ENCODE peak calls at places on chromosome 5, in seven cellular contexts. One of them, this sample, is unnamed.

GRCh38 chr5:39080597-39081204 is 6.5 kb upstream of the RICTOR start:
- DNase-seq in fibroblast of lung: peak
- DNase-seq in fibroblast of the aortic adventitia: peak
- DNase-seq in WERI-Rb-1: peak
- DNase-seq in spleen: no peak
- DNase-seq in endodermal cell: peak
- DNase-seq in Caco-2: peak
- DNase-seq in this sample: peak

GRCh38 chr5:7815757-7816534 is 35.0 kb downstream of the CFAP90 start:
- DNase-seq in fibroblast of the aortic adventitia: peak
- DNase-seq in WERI-Rb-1: peak
- DNase-seq in endodermal cell: peak
- DNase-seq in fibroblast of lung: peak
- DNase-seq in spleen: peak
- DNase-seq in Caco-2: peak
- DNase-seq in this sample: peak

GRCh38 chr5:75522025-75522424 is 10.3 kb downstream of the POLK start:
- DNase-seq in spleen: no peak
- DNase-seq in Caco-2: no peak
- DNase-seq in fibroblast of the aortic adventitia: no peak
- DNase-seq in WERI-Rb-1: no peak
- DNase-seq in endodermal cell: no peak
- DNase-seq in fibroblast of lung: no peak
- DNase-seq in this sample: no peak

GRCh38 chr5:58411372-58411771 is 48.5 kb downstream of the PLK2 start:
- DNase-seq in Caco-2: no peak
- DNase-seq in fibroblast of the aortic adventitia: no peak
- DNase-seq in fibroblast of lung: no peak
- DNase-seq in endodermal cell: no peak
- DNase-seq in WERI-Rb-1: no peak
- DNase-seq in spleen: no peak
- DNase-seq in this sample: no peak

GRCh38 chr5:96177303-96177869 is 215.7 kb upstream of the ELL2 start:
- DNase-seq in fibroblast of lung: peak
- DNase-seq in fibroblast of the aortic adventitia: peak
- DNase-seq in Caco-2: no peak
- DNase-seq in WERI-Rb-1: no peak
- DNase-seq in spleen: no peak
- DNase-seq in endodermal cell: no peak
- DNase-seq in this sample: peak

GRCh38 chr5:81486711-81487110 is 92.8 kb upstream of the ACOT12 start:
- DNase-seq in fibroblast of lung: no peak
- DNase-seq in endodermal cell: no peak
- DNase-seq in fibroblast of the aortic adventitia: peak
- DNase-seq in spleen: no peak
- DNase-seq in Caco-2: no peak
- DNase-seq in WERI-Rb-1: no peak
- DNase-seq in this sample: no peak

GRCh38 chr5:72106922-72107873 is at the start of gene MAP1B:
- DNase-seq in fibroblast of lung: peak
- DNase-seq in Caco-2: peak
- DNase-seq in fibroblast of the aortic adventitia: peak
- DNase-seq in WERI-Rb-1: peak
- DNase-seq in endodermal cell: peak
- DNase-seq in spleen: peak
- DNase-seq in this sample: peak

GRCh38 chr5:159442210-159442850 is 112.0 kb upstream of the IL12B start:
- DNase-seq in WERI-Rb-1: peak
- DNase-seq in endodermal cell: peak
- DNase-seq in spleen: no peak
- DNase-seq in fibroblast of the aortic adventitia: no peak
- DNase-seq in Caco-2: no peak
- DNase-seq in fibroblast of lung: peak
- DNase-seq in this sample: no peak

GRCh38 chr5:94618029-94618492 is 343 bp downstream of the KIAA0825 start:
- DNase-seq in fibroblast of the aortic adventitia: peak
- DNase-seq in Caco-2: peak
- DNase-seq in spleen: no peak
- DNase-seq in fibroblast of lung: peak
- DNase-seq in endodermal cell: peak
- DNase-seq in WERI-Rb-1: peak
- DNase-seq in this sample: peak

GRCh38 chr5:10699987-10700386 is 61.0 kb downstream of the DAP start:
- DNase-seq in endodermal cell: no peak
- DNase-seq in WERI-Rb-1: no peak
- DNase-seq in spleen: no peak
- DNase-seq in fibroblast of lung: no peak
- DNase-seq in Caco-2: no peak
- DNase-seq in fibroblast of the aortic adventitia: no peak
- DNase-seq in this sample: no peak

DNA sequence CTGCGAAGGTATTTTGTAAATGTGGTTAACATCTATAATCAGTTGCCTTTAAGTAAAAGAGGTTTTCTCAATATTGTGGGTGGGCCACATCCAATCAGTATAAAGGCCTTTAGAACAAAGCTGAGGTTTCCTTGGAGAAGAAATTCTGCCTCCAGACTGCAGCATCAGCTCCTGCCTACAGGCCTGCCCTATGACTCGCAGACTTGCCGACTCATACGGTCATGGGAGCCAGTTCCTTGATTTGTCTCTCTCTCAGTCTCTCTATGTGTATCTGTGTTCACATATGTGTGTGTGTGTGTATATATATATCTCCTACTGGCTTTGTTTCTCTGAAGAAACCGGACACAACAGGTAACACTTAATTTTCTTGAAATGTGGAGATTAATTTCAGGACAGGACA is 45.3 kb downstream of the SLC36A1 start:
- DNase-seq in Caco-2: no peak
- DNase-seq in endodermal cell: no peak
- DNase-seq in WERI-Rb-1: no peak
- DNase-seq in spleen: no peak
- DNase-seq in fibroblast of lung: peak
- DNase-seq in fibroblast of the aortic adventitia: peak
- DNase-seq in this sample: peak
- TF ChIP-seq CTCF in Caco-2: no peak
- TF ChIP-seq CTCF in endodermal cell: no peak
- TF ChIP-seq CTCF in WERI-Rb-1: no peak
- TF ChIP-seq CTCF in spleen: no peak
- TF ChIP-seq CTCF in fibroblast of lung: no peak
- TF ChIP-seq CTCF in fibroblast of the aortic adventitia: peak
- TF ChIP-seq CTCF in this sample: no peak

GRCh38 chr5:150780180-150780692 is 1.7 kb downstream of the SMIM3 start:
- DNase-seq in spleen: no peak
- DNase-seq in endodermal cell: no peak
- DNase-seq in fibroblast of lung: peak
- DNase-seq in WERI-Rb-1: no peak
- DNase-seq in Caco-2: no peak
- DNase-seq in fibroblast of the aortic adventitia: peak
- DNase-seq in this sample: peak

GRCh38 chr5:150781706-150782614 is 3.4 kb downstream of the SMIM3 start:
- DNase-seq in Caco-2: no peak
- DNase-seq in spleen: no peak
- DNase-seq in fibroblast of the aortic adventitia: peak
- DNase-seq in fibroblast of lung: peak
- DNase-seq in WERI-Rb-1: no peak
- DNase-seq in endodermal cell: peak
- DNase-seq in this sample: peak

GRCh38 chr5:150782850-150783249 is 4.3 kb downstream of the SMIM3 start:
- DNase-seq in fibroblast of lung: no peak
- DNase-seq in spleen: no peak
- DNase-seq in endodermal cell: no peak
- DNase-seq in fibroblast of the aortic adventitia: no peak
- DNase-seq in Caco-2: no peak
- DNase-seq in WERI-Rb-1: no peak
- DNase-seq in this sample: no peak

GRCh38 chr5:150779397-150780179 is 1.0 kb downstream of the SMIM3 start:
- DNase-seq in Caco-2: no peak
- DNase-seq in endodermal cell: peak
- DNase-seq in spleen: no peak
- DNase-seq in fibroblast of the aortic adventitia: peak
- DNase-seq in fibroblast of lung: peak
- DNase-seq in WERI-Rb-1: no peak
- DNase-seq in this sample: peak

GRCh38 chr5:150780816-150781221 is 2.3 kb downstream of the SMIM3 start:
- DNase-seq in fibroblast of lung: peak
- DNase-seq in fibroblast of the aortic adventitia: peak
- DNase-seq in WERI-Rb-1: no peak
- DNase-seq in Caco-2: no peak
- DNase-seq in endodermal cell: no peak
- DNase-seq in spleen: no peak
- DNase-seq in this sample: peak
- H3K4me3 ChIP-seq in fibroblast of lung: peak
- H3K4me3 ChIP-seq in fibroblast of the aortic adventitia: peak
- H3K4me3 ChIP-seq in WERI-Rb-1: no peak
- H3K4me3 ChIP-seq in Caco-2: no peak
- H3K4me3 ChIP-seq in endodermal cell: no peak
- H3K4me3 ChIP-seq in spleen: no peak
- H3K4me3 ChIP-seq in this sample: peak

DNA sequence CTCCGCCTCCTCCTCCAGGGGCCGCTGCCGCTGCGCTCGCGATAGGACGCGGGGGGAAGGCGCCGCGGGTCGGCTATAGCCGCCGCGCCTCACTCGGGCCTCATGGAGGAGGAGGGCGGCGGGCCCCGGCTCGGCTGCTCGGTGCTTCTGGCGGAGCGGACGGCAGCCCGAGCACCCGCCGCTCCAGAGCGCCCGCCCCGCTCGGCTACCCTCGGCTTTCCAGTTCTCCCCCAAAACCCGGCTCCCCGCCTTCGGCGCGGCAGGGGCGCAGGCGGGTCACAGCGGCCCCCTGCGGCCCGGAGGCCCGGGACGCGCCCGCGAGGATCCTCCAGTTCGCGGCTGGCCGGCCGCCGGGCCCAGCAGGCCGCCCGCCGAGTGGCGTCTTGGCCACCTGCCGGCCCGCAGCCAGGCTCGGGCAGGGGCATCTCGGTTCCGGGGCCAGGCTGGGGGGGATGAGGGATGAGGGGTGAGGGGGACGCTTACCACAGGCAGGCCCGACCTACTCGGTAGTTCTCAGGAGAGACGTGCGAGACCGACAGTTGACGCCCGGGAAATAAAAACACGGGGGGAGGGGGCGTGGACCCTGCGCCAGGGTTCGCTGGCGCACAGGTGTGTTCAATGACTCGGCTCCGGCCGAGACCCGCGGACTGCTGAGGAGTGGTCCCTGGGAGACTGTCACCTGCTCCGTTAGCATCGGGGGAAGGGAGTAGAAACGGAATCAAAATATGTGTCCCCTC is at the start of gene PAIP1:
- DNase-seq in fibroblast of the aortic adventitia: peak
- DNase-seq in endodermal cell: peak
- DNase-seq in Caco-2: peak
- DNase-seq in WERI-Rb-1: peak
- DNase-seq in spleen: peak
- DNase-seq in fibroblast of lung: peak
- DNase-seq in this sample: peak
- TF ChIP-seq CTCF in fibroblast of the aortic adventitia: peak
- TF ChIP-seq CTCF in endodermal cell: peak
- TF ChIP-seq CTCF in Caco-2: peak
- TF ChIP-seq CTCF in WERI-Rb-1: peak
- TF ChIP-seq CTCF in spleen: peak
- TF ChIP-seq CTCF in fibroblast of lung: peak
- TF ChIP-seq CTCF in this sample: no peak

DNA sequence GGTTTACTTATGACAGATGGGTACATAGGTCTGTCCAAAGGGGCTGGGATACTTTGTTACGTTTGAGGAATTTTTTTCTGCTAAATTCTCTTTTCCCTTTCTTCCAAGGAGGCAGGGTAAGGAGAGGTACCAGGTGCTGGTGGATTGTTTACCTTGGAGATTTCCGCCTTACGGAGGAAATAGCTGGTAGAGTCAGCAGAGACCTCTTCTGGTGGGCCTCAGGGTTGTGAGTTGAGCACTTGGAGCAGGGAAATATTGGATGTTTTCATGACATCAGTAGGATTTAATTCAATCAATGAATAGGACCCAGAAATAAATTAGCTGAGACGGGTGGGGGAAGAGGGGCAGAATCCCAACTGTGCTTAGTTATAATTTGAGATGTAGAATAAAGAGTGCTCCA is 60.0 kb upstream of the TAF11L2 start:
- DNase-seq in fibroblast of lung: no peak
- DNase-seq in fibroblast of the aortic adventitia: no peak
- DNase-seq in Caco-2: peak
- DNase-seq in WERI-Rb-1: no peak
- DNase-seq in spleen: no peak
- DNase-seq in endodermal cell: no peak
- DNase-seq in this sample: no peak
- H3K4me3 ChIP-seq in fibroblast of lung: no peak
- H3K4me3 ChIP-seq in fibroblast of the aortic adventitia: no peak
- H3K4me3 ChIP-seq in Caco-2: no peak
- H3K4me3 ChIP-seq in WERI-Rb-1: no peak
- H3K4me3 ChIP-seq in spleen: no peak
- H3K4me3 ChIP-seq in endodermal cell: no peak
- H3K4me3 ChIP-seq in this sample: no peak

GRCh38 chr5:54959673-54960418 is 25.5 kb downstream of the ESM1 start:
- DNase-seq in Caco-2: peak
- DNase-seq in spleen: no peak
- DNase-seq in WERI-Rb-1: peak
- DNase-seq in fibroblast of the aortic adventitia: no peak
- DNase-seq in fibroblast of lung: peak
- DNase-seq in endodermal cell: peak
- DNase-seq in this sample: no peak
- TF ChIP-seq CTCF in Caco-2: peak
- TF ChIP-seq CTCF in spleen: no peak
- TF ChIP-seq CTCF in WERI-Rb-1: peak
- TF ChIP-seq CTCF in fibroblast of the aortic adventitia: peak
- TF ChIP-seq CTCF in fibroblast of lung: peak
- TF ChIP-seq CTCF in endodermal cell: peak
- TF ChIP-seq CTCF in this sample: peak

GRCh38 chr5:35861718-35862117 is 5.0 kb downstream of the IL7R start:
- DNase-seq in endodermal cell: no peak
- DNase-seq in Caco-2: no peak
- DNase-seq in fibroblast of lung: no peak
- DNase-seq in fibroblast of the aortic adventitia: peak
- DNase-seq in WERI-Rb-1: no peak
- DNase-seq in spleen: no peak
- DNase-seq in this sample: peak
- H3K4me3 ChIP-seq in endodermal cell: no peak
- H3K4me3 ChIP-seq in Caco-2: no peak
- H3K4me3 ChIP-seq in fibroblast of lung: no peak
- H3K4me3 ChIP-seq in fibroblast of the aortic adventitia: no peak
- H3K4me3 ChIP-seq in WERI-Rb-1: no peak
- H3K4me3 ChIP-seq in spleen: peak
- H3K4me3 ChIP-seq in this sample: no peak

GRCh38 chr5:104418056-104418455 is 855.5 kb upstream of the NUDT12 start:
- DNase-seq in spleen: no peak
- DNase-seq in fibroblast of lung: no peak
- DNase-seq in fibroblast of the aortic adventitia: no peak
- DNase-seq in Caco-2: no peak
- DNase-seq in endodermal cell: no peak
- DNase-seq in WERI-Rb-1: no peak
- DNase-seq in this sample: no peak

GRCh38 chr5:104412649-104413240 is 850.2 kb upstream of the NUDT12 start:
- DNase-seq in endodermal cell: peak
- DNase-seq in spleen: no peak
- DNase-seq in WERI-Rb-1: peak
- DNase-seq in fibroblast of lung: peak
- DNase-seq in fibroblast of the aortic adventitia: peak
- DNase-seq in Caco-2: peak
- DNase-seq in this sample: peak
- TF ChIP-seq CTCF in endodermal cell: peak
- TF ChIP-seq CTCF in spleen: no peak
- TF ChIP-seq CTCF in WERI-Rb-1: peak
- TF ChIP-seq CTCF in fibroblast of lung: peak
- TF ChIP-seq CTCF in fibroblast of the aortic adventitia: peak
- TF ChIP-seq CTCF in Caco-2: peak
- TF ChIP-seq CTCF in this sample: peak

This sample was measured in AG10803.